ENCODE peak calls at places on chromosomes 12 and 14, in ten cellular contexts. One of them, this sample, is unnamed.

GRCh38 chr12:52669426-52669825 is 10.8 kb downstream of the KRT1 start:
- DNase-seq in AG10803: no peak
- DNase-seq in GM13976: no peak
- DNase-seq in WTC11: no peak
- DNase-seq in body of pancreas: no peak
- DNase-seq in cardiac fibroblast: no peak
- DNase-seq in brain microvascular endothelial cell: no peak
- DNase-seq in choroid plexus epithelial cell: no peak
- DNase-seq in WERI-Rb-1: no peak
- DNase-seq in fibroblast of pulmonary artery: no peak
- DNase-seq in this sample: no peak

GRCh38 chr14:104724981-104725771 is 1.1 kb downstream of the ADSS1 start:
- DNase-seq in WERI-Rb-1: no peak
- DNase-seq in body of pancreas: no peak
- DNase-seq in fibroblast of pulmonary artery: peak; percentile 49
- DNase-seq in GM13976: no peak
- DNase-seq in AG10803: no peak
- DNase-seq in cardiac fibroblast: peak; percentile 65
- DNase-seq in choroid plexus epithelial cell: peak; percentile 62
- DNase-seq in WTC11: peak; percentile 59
- DNase-seq in brain microvascular endothelial cell: no peak
- DNase-seq in this sample: no peak

GRCh38 chr12:8951744-8952143 is 2.3 kb upstream of the M6PR start:
- DNase-seq in choroid plexus epithelial cell: no peak
- DNase-seq in AG10803: no peak
- DNase-seq in GM13976: no peak
- DNase-seq in brain microvascular endothelial cell: no peak
- DNase-seq in cardiac fibroblast: no peak
- DNase-seq in fibroblast of pulmonary artery: no peak
- DNase-seq in WERI-Rb-1: no peak
- DNase-seq in WTC11: no peak
- DNase-seq in body of pancreas: no peak
- DNase-seq in this sample: no peak

GRCh38 chr12:124774462-124775167 is 89.0 kb downstream of the SCARB1 start:
- DNase-seq in choroid plexus epithelial cell: peak; percentile 98
- DNase-seq in WERI-Rb-1: no peak
- DNase-seq in body of pancreas: no peak
- DNase-seq in GM13976: peak; percentile 75
- DNase-seq in brain microvascular endothelial cell: peak; percentile 97
- DNase-seq in WTC11: no peak
- DNase-seq in fibroblast of pulmonary artery: peak; percentile 96
- DNase-seq in AG10803: peak; percentile 95
- DNase-seq in cardiac fibroblast: peak; percentile 96
- DNase-seq in this sample: no peak

GRCh38 chr14:76844223-76844622 is 18.0 kb downstream of the LRRC74A start:
- DNase-seq in brain microvascular endothelial cell: peak; percentile 20
- DNase-seq in GM13976: no peak
- DNase-seq in body of pancreas: peak; percentile 79
- DNase-seq in choroid plexus epithelial cell: peak; percentile 44
- DNase-seq in WERI-Rb-1: no peak
- DNase-seq in cardiac fibroblast: peak; percentile 85
- DNase-seq in AG10803: peak; percentile 12
- DNase-seq in fibroblast of pulmonary artery: peak; percentile 86
- DNase-seq in WTC11: no peak
- DNase-seq in this sample: peak; percentile 14

GRCh38 chr14:32682219-32682618 is 256.5 kb upstream of the NPAS3 start:
- DNase-seq in cardiac fibroblast: no peak
- DNase-seq in WTC11: no peak
- DNase-seq in fibroblast of pulmonary artery: no peak
- DNase-seq in choroid plexus epithelial cell: no peak
- DNase-seq in AG10803: no peak
- DNase-seq in GM13976: no peak
- DNase-seq in brain microvascular endothelial cell: no peak
- DNase-seq in body of pancreas: no peak
- DNase-seq in WERI-Rb-1: no peak
- DNase-seq in this sample: no peak

GRCh38 chr14:25049127-25049558 is 804 bp downstream of the STXBP6 start:
- DNase-seq in GM13976: no peak
- DNase-seq in brain microvascular endothelial cell: no peak
- DNase-seq in body of pancreas: peak; percentile 47
- DNase-seq in cardiac fibroblast: peak; percentile 17
- DNase-seq in AG10803: peak; percentile 8
- DNase-seq in choroid plexus epithelial cell: peak; percentile 7
- DNase-seq in fibroblast of pulmonary artery: peak; percentile 3
- DNase-seq in WTC11: no peak
- DNase-seq in WERI-Rb-1: no peak
- DNase-seq in this sample: no peak

GRCh38 chr12:116590561-116590960 is 31.4 kb downstream of the MAP1LC3B2 start:
- DNase-seq in choroid plexus epithelial cell: no peak
- DNase-seq in body of pancreas: no peak
- DNase-seq in fibroblast of pulmonary artery: no peak
- DNase-seq in cardiac fibroblast: no peak
- DNase-seq in WERI-Rb-1: no peak
- DNase-seq in AG10803: no peak
- DNase-seq in brain microvascular endothelial cell: no peak
- DNase-seq in WTC11: no peak
- DNase-seq in GM13976: no peak
- DNase-seq in this sample: no peak

GRCh38 chr12:12008232-12008850 is 62.4 kb upstream of the BCL2L14 start:
- DNase-seq in fibroblast of pulmonary artery: no peak
- DNase-seq in body of pancreas: no peak
- DNase-seq in brain microvascular endothelial cell: no peak
- DNase-seq in GM13976: no peak
- DNase-seq in AG10803: no peak
- DNase-seq in WERI-Rb-1: no peak
- DNase-seq in WTC11: peak; percentile 52
- DNase-seq in cardiac fibroblast: no peak
- DNase-seq in choroid plexus epithelial cell: no peak
- DNase-seq in this sample: no peak

GRCh38 chr14:83975435-83976222 is 1554.3 kb upstream of the FLRT2 start:
- DNase-seq in WTC11: no peak
- DNase-seq in fibroblast of pulmonary artery: peak; percentile 18
- DNase-seq in choroid plexus epithelial cell: peak; percentile 31
- DNase-seq in cardiac fibroblast: peak; percentile 26
- DNase-seq in WERI-Rb-1: no peak
- DNase-seq in GM13976: no peak
- DNase-seq in brain microvascular endothelial cell: peak; percentile 35
- DNase-seq in body of pancreas: peak; percentile 92
- DNase-seq in AG10803: no peak
- DNase-seq in this sample: no peak

GRCh38 chr12:121017966-121018491 is 1.7 kb upstream of the C12orf43 start:
- DNase-seq in fibroblast of pulmonary artery: no peak
- DNase-seq in WTC11: no peak
- DNase-seq in GM13976: no peak
- DNase-seq in AG10803: no peak
- DNase-seq in body of pancreas: no peak
- DNase-seq in WERI-Rb-1: no peak
- DNase-seq in brain microvascular endothelial cell: no peak
- DNase-seq in choroid plexus epithelial cell: no peak
- DNase-seq in cardiac fibroblast: no peak
- DNase-seq in this sample: no peak

GRCh38 chr14:54606631-54607133 is 39.8 kb downstream of the SAMD4A start:
- DNase-seq in cardiac fibroblast: peak; percentile 63
- DNase-seq in AG10803: peak; percentile 99
- DNase-seq in GM13976: no peak
- DNase-seq in brain microvascular endothelial cell: peak; percentile 28
- DNase-seq in WERI-Rb-1: no peak
- DNase-seq in WTC11: no peak
- DNase-seq in body of pancreas: no peak
- DNase-seq in fibroblast of pulmonary artery: peak; percentile 48
- DNase-seq in choroid plexus epithelial cell: peak; percentile 50
- DNase-seq in this sample: no peak

GRCh38 chr12:10726945-10727344 is 3.8 kb upstream of the YBX3 start:
- DNase-seq in choroid plexus epithelial cell: no peak
- DNase-seq in GM13976: no peak
- DNase-seq in cardiac fibroblast: no peak
- DNase-seq in AG10803: no peak
- DNase-seq in fibroblast of pulmonary artery: no peak
- DNase-seq in body of pancreas: no peak
- DNase-seq in WERI-Rb-1: no peak
- DNase-seq in WTC11: no peak
- DNase-seq in brain microvascular endothelial cell: no peak
- DNase-seq in this sample: no peak

GRCh38 chr14:78764645-78765044 is 594.5 kb downstream of the NRXN3 start:
- DNase-seq in cardiac fibroblast: no peak
- DNase-seq in fibroblast of pulmonary artery: no peak
- DNase-seq in choroid plexus epithelial cell: no peak
- DNase-seq in brain microvascular endothelial cell: no peak
- DNase-seq in body of pancreas: no peak
- DNase-seq in AG10803: no peak
- DNase-seq in WERI-Rb-1: no peak
- DNase-seq in WTC11: no peak
- DNase-seq in GM13976: no peak
- DNase-seq in this sample: no peak

GRCh38 chr12:51788876-51789275 is 59.6 kb downstream of the FIGNL2 start:
- DNase-seq in choroid plexus epithelial cell: peak; percentile 30
- DNase-seq in cardiac fibroblast: peak; percentile 17
- DNase-seq in GM13976: no peak
- DNase-seq in fibroblast of pulmonary artery: peak; percentile 44
- DNase-seq in body of pancreas: no peak
- DNase-seq in WERI-Rb-1: no peak
- DNase-seq in AG10803: peak; percentile 82
- DNase-seq in brain microvascular endothelial cell: peak; percentile 60
- DNase-seq in WTC11: no peak
- DNase-seq in this sample: no peak

GRCh38 chr14:75283162-75283883 is 4.7 kb downstream of the FOS start:
- DNase-seq in choroid plexus epithelial cell: peak; percentile 70
- DNase-seq in GM13976: no peak
- DNase-seq in fibroblast of pulmonary artery: peak; percentile 89
- DNase-seq in WTC11: no peak
- DNase-seq in AG10803: peak; percentile 72
- DNase-seq in body of pancreas: peak; percentile 49
- DNase-seq in WERI-Rb-1: no peak
- DNase-seq in brain microvascular endothelial cell: peak; percentile 66
- DNase-seq in cardiac fibroblast: peak; percentile 91
- DNase-seq in this sample: no peak

GRCh38 chr14:75289840-75290388 is 11.3 kb downstream of the FOS start:
- DNase-seq in body of pancreas: no peak
- DNase-seq in WERI-Rb-1: no peak
- DNase-seq in AG10803: no peak
- DNase-seq in GM13976: no peak
- DNase-seq in cardiac fibroblast: no peak
- DNase-seq in fibroblast of pulmonary artery: no peak
- DNase-seq in WTC11: no peak
- DNase-seq in brain microvascular endothelial cell: no peak
- DNase-seq in choroid plexus epithelial cell: no peak
- DNase-seq in this sample: no peak

GRCh38 chr14:75283884-75284563 is 5.4 kb downstream of the FOS start:
- DNase-seq in WTC11: no peak
- DNase-seq in WERI-Rb-1: no peak
- DNase-seq in GM13976: no peak
- DNase-seq in choroid plexus epithelial cell: peak; percentile 47
- DNase-seq in brain microvascular endothelial cell: peak; percentile 31
- DNase-seq in AG10803: peak; percentile 51
- DNase-seq in body of pancreas: peak; percentile 58
- DNase-seq in fibroblast of pulmonary artery: peak; percentile 86
- DNase-seq in cardiac fibroblast: peak; percentile 78
- DNase-seq in this sample: no peak

GRCh38 chr14:75285331-75285730 is 6.7 kb downstream of the FOS start:
- DNase-seq in cardiac fibroblast: no peak
- DNase-seq in WTC11: no peak
- DNase-seq in choroid plexus epithelial cell: no peak
- DNase-seq in AG10803: no peak
- DNase-seq in body of pancreas: no peak
- DNase-seq in WERI-Rb-1: no peak
- DNase-seq in brain microvascular endothelial cell: no peak
- DNase-seq in GM13976: no peak
- DNase-seq in fibroblast of pulmonary artery: no peak
- DNase-seq in this sample: no peak

GRCh38 chr14:75286313-75286712 is 7.7 kb downstream of the FOS start:
- DNase-seq in WERI-Rb-1: no peak
- DNase-seq in AG10803: no peak
- DNase-seq in choroid plexus epithelial cell: no peak
- DNase-seq in brain microvascular endothelial cell: no peak
- DNase-seq in body of pancreas: peak; percentile 8
- DNase-seq in cardiac fibroblast: no peak
- DNase-seq in GM13976: no peak
- DNase-seq in WTC11: no peak
- DNase-seq in fibroblast of pulmonary artery: no peak
- DNase-seq in this sample: no peak
- TF ChIP-seq CTCF in WERI-Rb-1: no peak
- TF ChIP-seq CTCF in AG10803: no peak
- TF ChIP-seq CTCF in choroid plexus epithelial cell: no peak
- TF ChIP-seq CTCF in brain microvascular endothelial cell: no peak
- TF ChIP-seq CTCF in body of pancreas: no peak
- TF ChIP-seq CTCF in cardiac fibroblast: no peak
- TF ChIP-seq CTCF in GM13976: no peak
- TF ChIP-seq CTCF in WTC11: no peak
- TF ChIP-seq CTCF in fibroblast of pulmonary artery: no peak
- TF ChIP-seq CTCF in this sample: no peak

GRCh38 chr12:109525279-109525585 is 47.8 kb downstream of the UBE3B start:
- DNase-seq in WERI-Rb-1: no peak
- DNase-seq in WTC11: no peak
- DNase-seq in fibroblast of pulmonary artery: no peak
- DNase-seq in body of pancreas: no peak
- DNase-seq in GM13976: no peak
- DNase-seq in choroid plexus epithelial cell: no peak
- DNase-seq in AG10803: no peak
- DNase-seq in cardiac fibroblast: no peak
- DNase-seq in brain microvascular endothelial cell: no peak
- DNase-seq in this sample: no peak
- TF ChIP-seq CTCF in WERI-Rb-1: no peak
- TF ChIP-seq CTCF in WTC11: no peak
- TF ChIP-seq CTCF in fibroblast of pulmonary artery: no peak
- TF ChIP-seq CTCF in body of pancreas: no peak
- TF ChIP-seq CTCF in GM13976: no peak
- TF ChIP-seq CTCF in choroid plexus epithelial cell: no peak
- TF ChIP-seq CTCF in AG10803: no peak
- TF ChIP-seq CTCF in cardiac fibroblast: no peak
- TF ChIP-seq CTCF in brain microvascular endothelial cell: no peak
- TF ChIP-seq CTCF in this sample: no peak

DNA sequence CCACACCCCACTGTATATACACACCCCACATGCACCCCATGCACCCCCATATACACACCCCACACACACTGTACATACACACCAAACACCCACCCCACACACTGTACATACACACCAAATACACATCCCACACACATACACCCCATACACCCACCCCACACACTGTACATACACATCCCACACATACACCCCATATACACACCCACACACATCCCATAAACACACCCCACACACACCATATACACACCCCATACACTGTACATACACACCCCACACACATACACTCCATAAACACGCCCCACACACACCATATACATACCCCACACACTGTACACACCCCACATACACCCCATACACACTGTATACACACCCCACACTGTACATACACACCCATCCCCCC is 82.3 kb downstream of the NOC4L start:
- DNase-seq in WERI-Rb-1: no peak
- DNase-seq in fibroblast of pulmonary artery: no peak
- DNase-seq in body of pancreas: no peak
- DNase-seq in WTC11: no peak
- DNase-seq in brain microvascular endothelial cell: no peak
- DNase-seq in cardiac fibroblast: no peak
- DNase-seq in GM13976: no peak
- DNase-seq in AG10803: no peak
- DNase-seq in choroid plexus epithelial cell: no peak
- DNase-seq in this sample: no peak
- TF ChIP-seq CTCF in WERI-Rb-1: no peak
- TF ChIP-seq CTCF in fibroblast of pulmonary artery: no peak
- TF ChIP-seq CTCF in body of pancreas: no peak
- TF ChIP-seq CTCF in WTC11: no peak
- TF ChIP-seq CTCF in brain microvascular endothelial cell: no peak
- TF ChIP-seq CTCF in cardiac fibroblast: no peak
- TF ChIP-seq CTCF in GM13976: no peak
- TF ChIP-seq CTCF in AG10803: no peak
- TF ChIP-seq CTCF in choroid plexus epithelial cell: no peak
- TF ChIP-seq CTCF in this sample: no peak

GRCh38 chr14:65103150-65103760 is 938 bp upstream of the MAX start:
- DNase-seq in brain microvascular endothelial cell: peak; percentile 12
- DNase-seq in cardiac fibroblast: no peak
- DNase-seq in choroid plexus epithelial cell: peak; percentile 35
- DNase-seq in fibroblast of pulmonary artery: peak; percentile 26
- DNase-seq in body of pancreas: peak; percentile 29
- DNase-seq in AG10803: peak; percentile 36
- DNase-seq in WTC11: no peak
- DNase-seq in GM13976: peak; percentile 43
- DNase-seq in WERI-Rb-1: peak; percentile 34
- DNase-seq in this sample: peak; percentile 29
- TF ChIP-seq CTCF in brain microvascular endothelial cell: peak; percentile 13
- TF ChIP-seq CTCF in cardiac fibroblast: no peak
- TF ChIP-seq CTCF in choroid plexus epithelial cell: peak; percentile 28
- TF ChIP-seq CTCF in fibroblast of pulmonary artery: peak; percentile 4
- TF ChIP-seq CTCF in body of pancreas: peak; percentile 11
- TF ChIP-seq CTCF in AG10803: peak; percentile 40
- TF ChIP-seq CTCF in WTC11: no peak
- TF ChIP-seq CTCF in GM13976: no peak
- TF ChIP-seq CTCF in WERI-Rb-1: peak; percentile 25
- TF ChIP-seq CTCF in this sample: peak; percentile 22